ENCODE peak calls at places on chromosomes 4 and X, in nine cellular contexts. N is activated naive CD4-positive, alpha-beta T cell treated with Interleukin-2 at 50 U/mL for 16 hours; M is H9; D is NCI-H345; W is heart left ventricle; F is AG08395; Z is stomach; Y is spleen; T is activated CD4-positive, CD25-positive, alpha-beta regulatory T cell. B is an unnamed sample.

GRCh38 chrX:130772313-130773140 is 130.5 kb downstream of the ENOX2 start:
- DNase-seq in M (no peak), Y (no peak), F (peak; percentile 32), T (no peak), D (peak; percentile 61), N (no peak), Z (no peak), W (no peak), B (no peak)

GRCh38 chr4:145301386-145302080 is 121.1 kb upstream of the OTUD4 start:
- DNase-seq in T (no peak), M (no peak), F (no peak), Z (no peak), D (no peak), Y (no peak), N (no peak), W (no peak), B (no peak)

GRCh38 chr4:138977525-138977924 is 38.1 kb upstream of the NOCT start:
- DNase-seq in Y (no peak), Z (no peak), F (no peak), D (no peak), W (no peak), N (no peak), M (peak; percentile 38), T (no peak), B (peak; percentile 24)

GRCh38 chrX:31227250-31227649 is 155.4 kb upstream of the FTHL17 start:
- DNase-seq in N (no peak), M (no peak), Y (no peak), W (no peak), Z (no peak), F (peak; percentile 55), D (no peak), T (no peak), B (no peak)

GRCh38 chr4:6938237-6938636 is 28.6 kb downstream of the TBC1D14 start:
- DNase-seq in N (no peak), W (peak; percentile 51), F (no peak), T (no peak), Z (no peak), D (no peak), M (no peak), Y (peak; percentile 84), B (no peak)

GRCh38 chrX:80648023-80648422 is 161.7 kb downstream of the BRWD3 start:
- DNase-seq in M (no peak), W (no peak), F (no peak), D (no peak), N (no peak), Y (no peak), T (no peak), Z (no peak), B (no peak)

GRCh38 chr4:2962099-2962455 is 1.1 kb downstream of the NOP14 start:
- DNase-seq in T (no peak), D (no peak), F (no peak), M (no peak), Y (peak; percentile 76), N (peak; percentile 81), W (no peak), Z (no peak), B (no peak)

GRCh38 chr4:87982446-87982845 is 6.9 kb downstream of the SPP1 start:
- DNase-seq in M (no peak), D (no peak), N (no peak), Y (no peak), Z (no peak), F (no peak), T (no peak), W (no peak), B (no peak)

GRCh38 chr4:680565-680930 is 6.2 kb downstream of the MYL5 start:
- DNase-seq in D (no peak), Y (peak; percentile 82), T (no peak), Z (no peak), N (no peak), W (no peak), M (peak; percentile 53), F (peak; percentile 41), B (no peak)

GRCh38 chr4:14143892-14144291 is 516.4 kb upstream of the BOD1L1 start:
- DNase-seq in D (no peak), W (no peak), M (no peak), Y (no peak), N (no peak), Z (no peak), T (no peak), F (no peak), B (no peak)

GRCh38 chr4:6769984-6770420 is 12.5 kb upstream of the KIAA0232 start:
- DNase-seq in Z (no peak), Y (no peak), F (no peak), T (no peak), W (no peak), D (no peak), M (no peak), N (no peak), B (no peak)

GRCh38 chr4:161929966-161930365 is 233.8 kb downstream of the FSTL5 start:
- DNase-seq in Z (no peak), N (no peak), W (no peak), Y (no peak), F (peak; percentile 15), D (no peak), M (no peak), T (no peak), B (no peak)

GRCh38 chr4:100289980-100290379 is 99.7 kb upstream of the DDIT4L start:
- DNase-seq in Y (no peak), W (no peak), T (no peak), D (no peak), Z (no peak), M (no peak), F (peak; percentile 9), N (no peak), B (no peak)

GRCh38 chr4:38610844-38611550 is 53.0 kb upstream of the KLF3 start:
- DNase-seq in M (no peak), Z (peak; percentile 53), T (no peak), F (no peak), D (no peak), W (peak; percentile 16), Y (no peak), N (no peak), B (no peak)

B was measured in GM12891.